ENCODE peak calls at places on chromosomes 2 and 18, in six cellular contexts. D is AG04450, T is AG09319, Y is endothelial cell of umbilical vein, U is GM06990, O is type B pancreatic cell. A is an unnamed sample.

GRCh38 chr18:1011342-1011741 is 106.7 kb downstream of the ADCYAP1 start:
- DNase-seq in D (no peak), O (no peak), Y (no peak), T (no peak), U (no peak), A (peak)

GRCh38 chr2:172516299-172516698 is 39.6 kb upstream of the PDK1 start:
- DNase-seq in O (no peak), T (peak), U (no peak), Y (no peak), D (peak), A (peak)

GRCh38 chr2:195656131-195656858 is 731 bp upstream of the SLC39A10 start:
- DNase-seq in D (no peak), O (no peak), Y (no peak), T (no peak), U (no peak), A (no peak)

GRCh38 chr2:215626063-215626462 is 190.2 kb upstream of the FN1 start:
- DNase-seq in T (no peak), O (no peak), D (no peak), U (no peak), Y (no peak), A (no peak)

GRCh38 chr18:74213429-74213828 is 65.1 kb downstream of the TIMM21 start:
- DNase-seq in U (no peak), D (no peak), T (no peak), Y (no peak), O (no peak), A (no peak)

GRCh38 chr2:239599299-239599698 is 198.5 kb upstream of the HDAC4 start:
- DNase-seq in T (no peak), D (no peak), O (peak), U (no peak), Y (no peak), A (no peak)

GRCh38 chr2:239668042-239668441 is 267.2 kb upstream of the HDAC4 start:
- DNase-seq in U (no peak), Y (no peak), T (no peak), O (peak), D (no peak), A (no peak)

GRCh38 chr2:62184499-62185045 is 11.3 kb upstream of the B3GNT2 start:
- DNase-seq in U (no peak), D (no peak), O (no peak), Y (peak), T (no peak), A (no peak)

GRCh38 chr2:43841949-43842865 is 3.4 kb downstream of the ABCG8 start:
- DNase-seq in O (peak), U (no peak), Y (no peak), T (no peak), D (no peak), A (no peak)

GRCh38 chr2:126890136-126890961 is 8.3 kb upstream of the TEX51 start:
- DNase-seq in Y (no peak), O (no peak), D (no peak), U (no peak), T (no peak), A (no peak)

GRCh38 chr2:129877289-129877741 is 102.2 kb upstream of the RAB6C start:
- DNase-seq in Y (no peak), U (peak), T (peak), D (peak), O (peak), A (peak)

GRCh38 chr2:28137221-28137620 is 246.7 kb downstream of the BABAM2 start:
- DNase-seq in Y (no peak), O (no peak), T (peak), U (no peak), D (peak), A (peak)

GRCh38 chr2:162833345-162833744 is 5.2 kb downstream of the KCNH7 start:
- DNase-seq in U (no peak), D (no peak), Y (no peak), O (no peak), T (no peak), A (no peak)

GRCh38 chr2:86194751-86195054 is 559 bp downstream of the IMMT start:
- DNase-seq in T (no peak), O (no peak), D (no peak), U (no peak), Y (peak), A (no peak)

GRCh38 chr2:163751696-163752095 is 15.9 kb upstream of the FIGN start:
- DNase-seq in Y (no peak), T (no peak), U (no peak), O (no peak), D (no peak), A (no peak)

GRCh38 chr2:145220496-145220895 is 700.6 kb upstream of the ZEB2 start:
- DNase-seq in O (no peak), Y (no peak), D (no peak), T (no peak), U (no peak), A (no peak)

GRCh38 chr2:3131636-3132326 is 245.8 kb downstream of the EIPR1 start:
- DNase-seq in D (no peak), U (no peak), O (no peak), Y (no peak), T (no peak), A (no peak)

GRCh38 chr2:28160986-28161425 is 231.7 kb upstream of the FOSL2 start:
- DNase-seq in U (no peak), O (no peak), T (peak), D (no peak), Y (no peak), A (peak)

GRCh38 chr2:203751886-203752285 is 45.4 kb downstream of the CD28 start:
- DNase-seq in U (no peak), T (no peak), Y (no peak), D (no peak), O (no peak), A (no peak)

GRCh38 chr2:239339726-239340654 is 60.8 kb downstream of the HDAC4 start:
- DNase-seq in T (no peak), U (no peak), Y (no peak), D (no peak), O (no peak), A (no peak)

GRCh38 chr18:34957119-34957863 is 83.9 kb upstream of the MAPRE2 start:
- DNase-seq in Y (peak), O (no peak), U (no peak), T (no peak), D (no peak), A (peak)

GRCh38 chr2:100703213-100703612 is 116.7 kb upstream of the NPAS2 start:
- DNase-seq in Y (no peak), U (no peak), T (no peak), O (no peak), D (no peak), A (peak)

GRCh38 chr2:110655701-110656100 is 22.2 kb downstream of the BUB1 start:
- DNase-seq in U (no peak), D (no peak), T (peak), Y (no peak), O (no peak), A (no peak)

GRCh38 chr2:232327089-232328037 is 51.2 kb upstream of the ALPP start:
- DNase-seq in U (peak), D (peak), O (peak), Y (peak), T (peak), A (peak)

GRCh38 chr2:100980046-100980445 is 22.0 kb upstream of the RPL31 start:
- DNase-seq in O (no peak), T (no peak), D (no peak), Y (no peak), U (no peak), A (no peak)

GRCh38 chr2:28621172-28622100 is 125.6 kb downstream of the PLB1 start:
- DNase-seq in U (no peak), D (peak), O (no peak), T (peak), Y (peak), A (peak)

GRCh38 chr2:8491296-8492048 is 190.4 kb upstream of the ID2 start:
- DNase-seq in U (no peak), O (no peak), Y (no peak), D (no peak), T (no peak), A (no peak)

GRCh38 chr2:50902365-50902764 is 129.6 kb downstream of the NRXN1 start:
- DNase-seq in U (no peak), D (no peak), T (no peak), O (no peak), Y (no peak), A (no peak)

GRCh38 chr2:224086226-224086911 is 47.3 kb upstream of the SERPINE2 start:
- DNase-seq in Y (peak), D (no peak), U (no peak), T (peak), O (no peak), A (peak)

GRCh38 chr18:77012120-77012519 is 120.5 kb downstream of the MBP start:
- DNase-seq in U (no peak), O (no peak), D (no peak), T (no peak), Y (no peak), A (no peak)

GRCh38 chr18:49368876-49369440 is 91.5 kb downstream of the DYM start:
- DNase-seq in O (no peak), D (no peak), U (no peak), Y (no peak), T (no peak), A (no peak)

GRCh38 chr2:178811045-178811444 is 3.8 kb upstream of the TTN start:
- DNase-seq in U (no peak), Y (no peak), O (no peak), D (no peak), T (no peak), A (no peak)

GRCh38 chr2:61588566-61588965 is 50.4 kb upstream of the XPO1 start:
- DNase-seq in U (no peak), T (no peak), O (no peak), D (no peak), Y (no peak), A (no peak)

GRCh38 chr2:235639387-235639786 is 145.5 kb downstream of the AGAP1 start:
- DNase-seq in O (no peak), Y (no peak), T (peak), U (no peak), D (peak), A (peak)

GRCh38 chr2:40364143-40364903 is 87.6 kb downstream of the SLC8A1 start:
- DNase-seq in O (no peak), Y (peak), U (no peak), T (no peak), D (no peak), A (peak)

GRCh38 chr2:21452678-21453077 is 328.9 kb downstream of the TDRD15 start:
- DNase-seq in T (no peak), D (no peak), Y (no peak), O (no peak), U (no peak), A (no peak)

GRCh38 chr18:22703883-22704626 is 229.1 kb upstream of the RBBP8 start:
- DNase-seq in Y (peak), O (no peak), D (no peak), U (no peak), T (no peak), A (peak)

GRCh38 chr18:25262920-25263319 is 89.0 kb downstream of the ZNF521 start:
- DNase-seq in U (no peak), Y (no peak), O (no peak), D (no peak), T (peak), A (no peak)

GRCh38 chr2:171874517-171874916 is 19.5 kb downstream of the SLC25A12 start:
- DNase-seq in Y (no peak), T (no peak), D (no peak), U (no peak), O (no peak), A (no peak)

GRCh38 chr2:8389373-8390108 is 292.3 kb upstream of the ID2 start:
- DNase-seq in O (no peak), D (no peak), Y (no peak), T (no peak), U (no peak), A (no peak)

GRCh38 chr2:4678937-4679336 is 975.6 kb downstream of the DCDC2C start:
- DNase-seq in U (no peak), Y (no peak), T (no peak), D (no peak), O (no peak), A (no peak)
- TF ChIP-seq CTCF in U (no peak), Y (no peak), T (no peak), D (no peak), O (no peak), A (no peak)

DNA sequence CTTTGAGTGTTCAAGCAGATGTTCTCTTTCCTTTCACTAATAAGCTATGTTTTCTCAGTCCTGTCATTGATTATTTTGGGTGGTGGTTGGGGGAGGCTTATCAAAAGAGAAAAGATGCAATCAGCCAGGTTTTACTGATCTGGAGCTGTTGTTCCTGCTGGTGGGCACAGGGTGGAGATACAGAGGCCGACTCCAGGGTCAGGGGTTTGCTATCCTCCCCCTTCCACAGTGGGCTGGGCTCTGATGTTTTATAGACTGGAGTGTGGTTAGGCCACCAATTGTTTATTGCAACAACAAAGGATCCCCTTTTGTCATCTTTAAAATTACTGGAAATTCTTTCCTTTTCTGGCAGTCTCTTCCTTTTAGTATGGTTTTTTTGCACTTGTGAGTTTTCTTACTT is 120.5 kb downstream of the TANC1 start:
- DNase-seq in U (no peak), O (no peak), T (no peak), Y (no peak), D (no peak), A (no peak)
- TF ChIP-seq CTCF in U (no peak), O (no peak), T (peak), Y (peak), D (peak), A (peak)

GRCh38 chr2:109020217-109020637 is 31.2 kb upstream of the EDAR start:
- DNase-seq in Y (no peak), D (no peak), O (no peak), T (peak), U (no peak), A (peak)

GRCh38 chr2:109018452-109018851 is 29.4 kb upstream of the EDAR start:
- DNase-seq in T (no peak), Y (no peak), O (no peak), D (no peak), U (no peak), A (no peak)

GRCh38 chr2:109017017-109017416 is 28.0 kb upstream of the EDAR start:
- DNase-seq in T (no peak), U (no peak), O (no peak), Y (no peak), D (no peak), A (no peak)

GRCh38 chr2:109024477-109024876 is 35.5 kb upstream of the EDAR start:
- DNase-seq in D (no peak), O (no peak), Y (no peak), U (no peak), T (no peak), A (no peak)

GRCh38 chr2:109021895-109022300 is 32.9 kb upstream of the EDAR start:
- DNase-seq in Y (no peak), T (no peak), O (no peak), D (no peak), U (no peak), A (no peak)
- TF ChIP-seq CTCF in Y (no peak), T (no peak), O (no peak), D (no peak), U (no peak), A (no peak)

DNA sequence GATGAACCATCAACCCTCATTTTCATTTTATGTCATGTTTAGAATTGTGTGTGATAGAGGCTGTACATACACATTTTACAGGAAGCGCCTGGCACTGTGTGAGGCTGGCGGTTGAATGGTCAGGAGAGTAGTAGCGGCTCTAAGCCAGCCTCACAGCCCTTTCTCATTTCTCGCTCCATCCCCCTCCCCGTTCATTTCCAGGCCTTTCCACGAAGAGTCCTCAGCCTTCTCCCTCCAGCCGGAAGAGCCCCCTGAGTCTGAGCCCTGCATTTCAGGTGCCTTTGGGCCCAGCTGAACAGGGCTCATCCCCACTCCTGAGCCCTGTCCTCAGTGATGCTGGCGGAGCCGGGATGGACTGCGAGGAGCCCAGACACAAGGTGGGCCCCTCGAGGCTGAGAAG is 51.8 kb downstream of the STK25 start:
- DNase-seq in T (no peak), D (no peak), U (no peak), Y (no peak), O (no peak), A (no peak)
- TF ChIP-seq CTCF in T (no peak), D (no peak), U (no peak), Y (no peak), O (no peak), A (no peak)

A was measured in fibroblast of villous mesenchyme.